ENCODE peak calls at places on chromosomes 5 and 9, in eight cellular contexts. Q is heart left ventricle; D is CD8-positive, alpha-beta T cell; P is H9; J is osteoblast; G is fibroblast of lung; F is GM23338; S is psoas muscle. B is an unnamed sample.

GRCh38 chr5:132496631-132497487 is 6.3 kb upstream of the IRF1 start:
- DNase-seq in Q (peak; percentile 92), D (no peak), P (peak; percentile 93), J (peak; percentile 96), G (peak; percentile 87), F (peak; percentile 88), S (peak; percentile 91), B (peak; percentile 81)

GRCh38 chr5:142819292-142819691 is 49.1 kb downstream of the ARHGAP26 start:
- DNase-seq in Q (no peak), D (no peak), P (no peak), J (no peak), G (no peak), F (no peak), S (no peak), B (no peak)

GRCh38 chr5:124844371-124844770 is 97.9 kb upstream of the ZNF608 start:
- DNase-seq in Q (no peak), D (no peak), P (no peak), J (no peak), G (no peak), F (no peak), S (no peak), B (no peak)

GRCh38 chr9:125812403-125812802 is 65.2 kb downstream of the PBX3 start:
- DNase-seq in Q (no peak), D (no peak), P (no peak), J (no peak), G (no peak), F (no peak), S (no peak), B (no peak)

GRCh38 chr5:164573397-164573796 is 1068.0 kb downstream of the MAT2B start:
- DNase-seq in Q (no peak), D (no peak), P (no peak), J (no peak), G (no peak), F (no peak), S (no peak), B (no peak)

GRCh38 chr5:153784277-153784676 is 254.4 kb downstream of the FAM114A2 start:
- DNase-seq in Q (no peak), D (no peak), P (no peak), J (no peak), G (peak; percentile 11), F (no peak), S (no peak), B (no peak)

GRCh38 chr5:98911221-98912040 is 17.4 kb downstream of the CHD1 start:
- DNase-seq in Q (no peak), D (no peak), P (no peak), J (no peak), G (peak; percentile 35), F (peak; percentile 9), S (no peak), B (no peak)

GRCh38 chr5:39328731-39329130 is 35.6 kb downstream of the C9 start:
- DNase-seq in Q (no peak), D (no peak), P (no peak), J (no peak), G (no peak), F (no peak), S (no peak), B (no peak)

GRCh38 chr5:395156-395920 is 47.6 kb upstream of the EXOC3 start:
- DNase-seq in Q (no peak), D (no peak), P (peak; percentile 28), J (peak; percentile 99), G (peak; percentile 68), F (no peak), S (peak; percentile 43), B (no peak)

GRCh38 chr9:91929331-91929730 is 20.7 kb downstream of the ROR2 start:
- DNase-seq in Q (no peak), D (no peak), P (no peak), J (no peak), G (no peak), F (no peak), S (no peak), B (no peak)

GRCh38 chr5:14105717-14106435 is 37.3 kb upstream of the TRIO start:
- DNase-seq in Q (no peak), D (no peak), P (no peak), J (peak; percentile 73), G (peak; percentile 96), F (no peak), S (no peak), B (no peak)

GRCh38 chr9:69371001-69371400 is 46.0 kb downstream of the ENTREP1 start:
- DNase-seq in Q (no peak), D (no peak), P (no peak), J (no peak), G (peak; percentile 67), F (no peak), S (no peak), B (no peak)

GRCh38 chr5:124519396-124519795 is 227.0 kb downstream of the ZNF608 start:
- DNase-seq in Q (peak; percentile 35), D (no peak), P (no peak), J (peak; percentile 87), G (peak; percentile 90), F (no peak), S (no peak), B (no peak)

GRCh38 chr5:126138475-126139005 is 284.7 kb upstream of the GRAMD2B start:
- DNase-seq in Q (no peak), D (no peak), P (no peak), J (peak; percentile 11), G (peak; percentile 74), F (peak; percentile 21), S (no peak), B (no peak)

GRCh38 chr5:152331006-152331405 is 74.1 kb downstream of the NMUR2 start:
- DNase-seq in Q (no peak), D (no peak), P (no peak), J (no peak), G (no peak), F (no peak), S (no peak), B (no peak)

DNA sequence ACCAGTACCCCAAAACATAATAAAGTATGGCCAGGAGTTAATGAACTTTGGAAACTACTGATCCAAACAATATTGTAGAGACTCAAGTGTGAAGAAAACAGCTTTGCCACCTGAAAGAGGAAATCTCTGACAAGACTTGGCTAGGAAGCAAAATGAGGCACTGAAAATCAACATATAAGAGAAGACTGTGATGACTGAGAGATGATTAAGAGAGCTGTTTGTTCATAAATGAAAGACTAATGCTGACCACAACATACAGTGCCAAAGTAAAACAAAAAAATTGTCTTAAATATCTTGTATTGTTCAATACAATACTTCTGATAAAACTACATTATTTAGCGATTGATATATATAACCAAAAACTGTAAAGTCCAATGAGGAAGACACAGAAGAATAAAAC is 7.2 kb downstream of the RC3H2 start:
- DNase-seq in Q (no peak), D (no peak), P (no peak), J (peak; percentile 82), G (peak; percentile 31), F (no peak), S (no peak), B (no peak)
- H3K4me1 ChIP-seq in Q (peaks cover 50% of the 10 kb centered on the region), D (peaks cover 47% of the 10 kb centered on the region), P (no peaks in the 10 kb centered on the region), J (peaks cover 16% of the 10 kb centered on the region), G (no peaks in the 10 kb centered on the region), F (peaks cover 1% of the 10 kb centered on the region), S (peaks cover 18% of the 10 kb centered on the region), B (no peaks in the 10 kb centered on the region)

DNA sequence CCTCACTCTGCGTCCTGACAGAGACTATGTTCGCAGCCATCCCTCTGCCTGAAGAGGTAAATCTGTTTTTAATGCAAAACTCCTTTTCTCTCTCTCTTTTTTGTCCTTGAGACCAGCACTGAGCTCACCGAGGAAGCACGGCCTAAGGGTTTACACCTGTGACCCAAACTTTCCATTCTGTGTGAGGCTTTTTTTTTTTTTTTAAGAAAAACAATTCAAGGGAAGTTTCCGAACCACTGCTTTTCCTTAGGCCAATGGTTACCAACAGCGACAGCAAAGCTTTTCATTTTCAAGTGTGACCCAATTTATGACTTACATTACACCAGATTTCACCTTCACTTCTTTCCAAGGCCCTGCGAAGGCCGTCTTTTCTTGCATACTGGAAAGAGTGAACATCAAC is 205.9 kb downstream of the EFNA5 start:
- DNase-seq in Q (no peak), D (no peak), P (no peak), J (no peak), G (no peak), F (no peak), S (no peak), B (no peak)
- H3K4me1 ChIP-seq in Q (peaks cover 11% of the 10 kb centered on the region), D (peaks cover 3% of the 10 kb centered on the region), P (peaks cover 24% of the 10 kb centered on the region), J (peaks cover 9% of the 10 kb centered on the region), G (no peaks in the 10 kb centered on the region), F (peaks cover 69% of the 10 kb centered on the region), S (no peaks in the 10 kb centered on the region), B (no peaks in the 10 kb centered on the region)

GRCh38 chr9:136441191-136441680 is 1.6 kb upstream of the INPP5E start:
- DNase-seq in Q (no peak), D (no peak), P (no peak), J (no peak), G (peak; percentile 81), F (no peak), S (no peak), B (no peak)

GRCh38 chr9:136443687-136444086 is 4.0 kb upstream of the INPP5E start:
- DNase-seq in Q (no peak), D (no peak), P (no peak), J (no peak), G (no peak), F (no peak), S (no peak), B (no peak)

GRCh38 chr9:136442330-136442729 is 2.7 kb upstream of the INPP5E start:
- DNase-seq in Q (no peak), D (no peak), P (no peak), J (no peak), G (no peak), F (no peak), S (no peak), B (no peak)

GRCh38 chr9:136443087-136443486 is 3.4 kb upstream of the INPP5E start:
- DNase-seq in Q (no peak), D (no peak), P (no peak), J (no peak), G (no peak), F (no peak), S (no peak), B (no peak)

GRCh38 chr9:136441681-136442245 is 2.1 kb upstream of the INPP5E start:
- DNase-seq in Q (no peak), D (no peak), P (no peak), J (no peak), G (no peak), F (no peak), S (no peak), B (no peak)
- H3K4me1 ChIP-seq in Q (peaks cover 30% of the 10 kb centered on the region), D (peaks cover 25% of the 10 kb centered on the region), P (no peaks in the 10 kb centered on the region), J (peaks cover 27% of the 10 kb centered on the region), G (peaks cover 13% of the 10 kb centered on the region), F (no peaks in the 10 kb centered on the region), S (peaks cover 23% of the 10 kb centered on the region), B (no peaks in the 10 kb centered on the region)

DNA sequence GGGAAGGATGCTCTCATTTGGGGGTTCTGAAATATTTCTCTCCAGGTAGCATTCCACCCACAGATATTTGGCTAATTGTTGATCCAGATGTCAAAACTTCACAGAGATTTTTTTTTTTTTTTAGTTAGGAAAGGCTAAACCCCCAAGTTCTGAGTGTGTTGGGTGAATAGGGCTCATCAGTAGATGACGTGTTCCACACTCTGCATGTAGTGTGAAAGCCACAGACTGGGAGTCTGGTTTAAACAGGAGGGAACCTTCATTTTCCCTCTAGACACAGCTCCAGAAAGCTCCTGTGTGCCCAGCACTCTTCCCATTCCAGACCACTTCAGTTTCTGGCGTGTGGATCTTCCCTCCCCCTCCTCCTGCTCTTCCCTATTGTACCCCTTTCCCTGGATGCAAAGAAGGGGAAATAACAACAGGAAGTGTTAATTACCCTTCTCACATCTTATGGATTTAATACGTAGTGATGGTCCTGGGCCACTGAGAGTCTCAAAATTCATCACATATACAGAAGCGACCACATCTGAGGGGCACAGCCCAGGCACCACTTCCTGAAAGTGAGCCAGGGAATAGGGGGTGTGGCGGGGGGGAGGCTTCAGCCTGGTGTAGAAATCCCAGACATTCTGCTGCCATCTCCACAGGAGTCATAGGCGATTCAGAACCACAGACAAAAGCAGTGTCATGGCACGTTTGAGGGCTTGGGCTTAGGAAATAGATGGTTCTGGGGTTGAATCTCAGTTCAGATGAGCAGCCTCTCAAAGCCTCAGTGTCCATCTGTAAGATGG is 65.1 kb downstream of the DAP start:
- DNase-seq in Q (no peak), D (no peak), P (no peak), J (no peak), G (peak; percentile 60), F (no peak), S (no peak), B (no peak)
- H3K4me1 ChIP-seq in Q (peaks cover 13% of the 10 kb centered on the region), D (peaks cover 15% of the 10 kb centered on the region), P (peaks cover 10% of the 10 kb centered on the region), J (peaks cover 39% of the 10 kb centered on the region), G (peaks cover 17% of the 10 kb centered on the region), F (peaks cover 12% of the 10 kb centered on the region), S (no peaks in the 10 kb centered on the region), B (no peaks in the 10 kb centered on the region)

B was measured in breast epithelium.